ENCODE peak calls at places on chromosomes 11 and 22, in four cellular contexts. G is endodermal cell, M is SK-N-SH, A is kidney. J is an unnamed sample. For H3K4me1, the result is how much of the 10 kb centered on the place peaks cover.

GRCh38 chr22:46067159-46068111 is 82.9 kb upstream of the PPARA start:
- DNase-seq in G (no peak), M (no peak), A (peak), J (no peak)

GRCh38 chr11:12137005-12137690 is 26.8 kb downstream of the MICAL2 start:
- DNase-seq in G (no peak), M (no peak), A (no peak), J (no peak)

GRCh38 chr11:132623496-132623895 is 908.8 kb downstream of the OPCML start:
- DNase-seq in G (no peak), M (no peak), A (no peak), J (no peak)

GRCh38 chr22:26480611-26480932 is 3.0 kb downstream of the HPS4 start:
- DNase-seq in G (no peak), M (no peak), A (no peak), J (no peak)

GRCh38 chr22:44362249-44363040 is 49.7 kb upstream of the SHISAL1 start:
- DNase-seq in G (peak), M (no peak), A (peak), J (peak)

GRCh38 chr11:30172872-30173271 is 57.9 kb upstream of the FSHB start:
- DNase-seq in G (no peak), M (no peak), A (no peak), J (no peak)

GRCh38 chr11:73147771-73148681 is 5.9 kb upstream of the FCHSD2 start:
- DNase-seq in G (no peak), M (peak), A (peak), J (no peak)

GRCh38 chr11:10050561-10050960 is 243.5 kb downstream of the SBF2 start:
- DNase-seq in G (no peak), M (no peak), A (no peak), J (no peak)

GRCh38 chr11:75949023-75949672 is 134.1 kb downstream of the UVRAG start:
- DNase-seq in G (no peak), M (peak), A (no peak), J (no peak)

GRCh38 chr11:120527111-120527748 is 15.7 kb downstream of the GRIK4 start:
- DNase-seq in G (peak), M (peak), A (peak), J (no peak)
- TF ChIP-seq CTCF in G (peak), M (no peak), A (no peak), J (no peak)

DNA sequence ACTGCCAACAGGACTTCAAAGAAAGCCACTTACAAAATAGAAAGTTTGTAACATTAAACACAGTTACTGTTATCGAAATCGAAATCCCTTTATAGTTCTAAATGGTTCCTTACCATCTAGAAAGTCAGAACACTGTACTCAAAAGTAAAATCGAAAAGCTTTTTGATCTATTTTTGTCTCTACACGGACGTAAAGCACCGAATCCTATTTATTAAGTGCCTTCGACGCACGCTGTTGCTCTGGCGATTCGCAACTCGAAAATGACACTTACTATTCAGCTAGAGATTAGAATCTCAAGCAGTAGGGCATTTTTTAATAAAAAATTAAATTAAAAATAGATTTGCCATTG is 78.3 kb downstream of the LARGE1 start:
- DNase-seq in G (no peak), M (no peak), A (no peak), J (no peak)
- H3K4me1 ChIP-seq in G (under half), M (under half), A (under half), J (under half)

DNA sequence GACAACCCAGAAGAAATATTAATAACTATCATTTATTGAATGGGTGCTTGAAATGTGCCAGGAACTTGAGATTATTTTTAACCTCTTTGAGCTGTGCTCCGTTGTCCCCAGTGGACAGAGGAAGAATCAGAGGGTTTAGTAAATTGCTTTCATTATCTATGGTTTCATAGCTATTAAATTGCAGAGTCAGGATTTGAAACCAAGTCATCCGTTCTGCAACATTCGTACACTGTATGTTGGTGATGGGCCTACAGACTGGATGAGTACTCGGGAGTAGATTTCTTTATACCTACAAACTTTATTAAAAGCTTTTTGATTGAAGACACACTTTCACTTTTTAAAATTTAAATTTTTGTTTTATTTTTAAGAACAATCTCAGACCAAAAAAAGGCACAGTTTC is 4.9 kb downstream of the HSD17B12 start:
- DNase-seq in G (no peak), M (no peak), A (no peak), J (no peak)
- TF ChIP-seq CTCF in G (peak), M (peak), A (no peak), J (peak)

DNA sequence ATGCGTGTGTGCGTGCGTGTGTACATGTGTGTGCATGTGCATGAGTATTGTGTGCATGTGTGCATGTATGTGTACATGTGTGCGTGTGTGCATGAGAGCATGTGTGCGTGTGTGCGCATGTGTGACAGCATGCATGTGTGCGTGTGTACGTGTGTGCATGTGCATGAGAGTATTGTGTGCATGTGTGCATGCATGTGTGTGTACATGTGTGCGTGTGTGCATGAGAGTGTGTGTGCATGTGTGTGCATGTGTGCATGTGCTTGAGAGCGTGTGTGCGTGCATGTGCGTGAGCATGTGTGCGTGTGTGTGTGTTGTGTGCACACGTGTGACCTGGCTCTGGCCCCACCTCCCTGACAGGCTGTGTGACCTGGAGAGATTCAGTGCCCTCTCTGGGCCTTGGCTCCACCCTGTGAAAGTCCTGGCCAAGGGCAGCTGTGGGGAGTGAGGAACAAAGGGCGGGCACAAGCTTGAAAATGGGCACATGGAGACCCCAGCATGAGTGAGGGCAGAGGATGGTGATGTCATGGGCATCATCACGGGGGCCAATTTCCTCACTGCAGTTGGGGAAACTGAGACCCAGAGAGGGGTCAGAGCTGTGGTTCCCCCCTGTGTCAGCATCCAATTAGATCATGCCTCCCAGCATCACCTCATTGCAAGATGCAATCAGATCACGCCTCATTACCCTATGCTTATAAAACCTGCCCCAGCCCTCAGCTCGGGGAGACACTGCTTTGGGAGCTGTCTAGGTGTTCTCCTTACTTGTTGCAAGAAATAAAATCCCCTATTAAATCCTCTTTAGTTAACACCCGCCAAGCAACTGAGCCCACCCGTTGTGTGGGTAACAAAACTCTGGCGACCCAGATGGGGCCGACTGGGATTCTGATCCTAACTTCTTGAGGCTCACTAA is 643 bp downstream of the ACY3 start:
- DNase-seq in G (peak), M (no peak), A (peak), J (no peak)
- H3K4me1 ChIP-seq in G (under half), M (under half), A (under half), J (under half)

GRCh38 chr11:63670738-63671321 is 346 bp downstream of the ATL3 start:
- DNase-seq in G (peak), M (peak), A (no peak), J (no peak)
- TF ChIP-seq CTCF in G (peak), M (peak), A (peak), J (peak)

DNA sequence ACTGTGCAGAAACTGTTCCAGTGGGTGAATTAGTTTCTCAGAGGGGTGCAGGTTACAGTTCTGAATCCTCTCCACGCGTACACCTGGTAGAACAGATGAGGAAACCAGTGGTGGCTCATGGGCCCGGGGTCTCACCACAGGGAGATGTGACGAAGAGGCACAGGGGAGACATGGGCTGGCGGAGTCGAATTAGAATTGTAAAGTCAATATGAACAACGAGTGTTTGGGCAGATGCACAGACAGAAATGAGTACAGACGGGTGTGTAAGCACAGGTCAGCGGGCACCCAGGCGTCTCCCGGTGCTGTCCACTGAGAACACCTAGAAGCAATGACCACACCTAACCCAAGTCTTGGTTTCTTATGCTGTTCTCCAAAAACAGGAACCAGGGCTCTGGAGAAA is 41.8 kb downstream of the GNB1L start:
- DNase-seq in G (peak), M (no peak), A (peak), J (no peak)
- H3K4me1 ChIP-seq in G (under half), M (under half), A (under half), J (under half)

GRCh38 chr22:36512333-36512732 is 5.5 kb upstream of the FOXRED2 start:
- DNase-seq in G (no peak), M (no peak), A (peak), J (no peak)

GRCh38 chr22:36506637-36507517 is at the start of gene FOXRED2:
- DNase-seq in G (peak), M (peak), A (peak), J (peak)

GRCh38 chr22:36510384-36510783 is 3.5 kb upstream of the FOXRED2 start:
- DNase-seq in G (no peak), M (no peak), A (peak), J (no peak)

GRCh38 chr22:36507518-36508010 is 724 bp upstream of the FOXRED2 start:
- DNase-seq in G (no peak), M (no peak), A (peak), J (no peak)

DNA sequence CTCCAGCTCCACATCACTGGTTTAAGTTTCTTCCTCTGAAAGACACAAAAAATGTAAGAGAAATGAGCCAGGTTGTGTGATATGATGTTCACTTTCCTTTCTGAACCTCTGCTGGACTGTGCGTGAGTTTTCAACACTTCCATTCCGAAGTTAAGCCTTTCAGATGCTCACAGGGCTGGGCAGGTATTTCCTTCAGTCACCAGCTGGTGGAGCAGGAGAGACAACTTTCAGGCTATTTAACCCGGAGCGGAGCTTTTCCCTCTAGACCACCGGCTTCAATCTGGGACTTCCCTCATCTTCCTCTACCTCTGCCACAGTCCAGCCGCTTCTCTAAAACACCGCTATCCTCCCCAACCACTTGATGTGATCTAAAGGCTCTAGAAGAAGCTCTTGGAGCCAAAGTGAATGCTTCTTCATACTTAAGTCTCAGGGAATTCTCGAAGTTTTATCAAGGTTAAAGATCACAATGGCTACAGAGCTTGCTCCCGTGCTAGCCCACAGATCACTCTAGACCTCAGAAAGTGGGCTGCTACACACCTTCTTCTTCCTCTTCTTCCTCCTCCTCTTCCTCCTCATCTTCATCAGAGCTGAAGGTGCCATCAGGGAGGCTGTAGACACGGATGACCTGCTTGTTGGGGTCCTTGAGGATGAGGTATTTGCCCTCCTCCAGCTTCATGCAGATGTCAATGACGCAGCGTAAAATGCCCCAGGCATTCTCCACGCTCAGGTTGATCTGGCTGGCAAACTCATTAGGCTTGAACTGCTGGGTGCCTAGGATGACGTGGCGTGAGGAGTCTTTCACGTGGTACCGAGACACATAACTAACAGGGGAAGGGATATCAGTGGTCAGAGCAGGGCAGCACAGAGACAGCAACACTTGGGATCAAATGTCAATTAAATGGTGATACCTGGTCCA is 4.4 kb upstream of the FOXRED2 start:
- DNase-seq in G (peak), M (peak), A (peak), J (no peak)
- TF ChIP-seq CTCF in G (peak), M (peak), A (peak), J (peak)

GRCh38 chr11:57426754-57427691 is at the start of gene SLC43A3:
- DNase-seq in G (peak), M (peak), A (peak), J (no peak)
- H3K4me1 ChIP-seq in G (under half), M (under half), A (under half), J (under half)

DNA sequence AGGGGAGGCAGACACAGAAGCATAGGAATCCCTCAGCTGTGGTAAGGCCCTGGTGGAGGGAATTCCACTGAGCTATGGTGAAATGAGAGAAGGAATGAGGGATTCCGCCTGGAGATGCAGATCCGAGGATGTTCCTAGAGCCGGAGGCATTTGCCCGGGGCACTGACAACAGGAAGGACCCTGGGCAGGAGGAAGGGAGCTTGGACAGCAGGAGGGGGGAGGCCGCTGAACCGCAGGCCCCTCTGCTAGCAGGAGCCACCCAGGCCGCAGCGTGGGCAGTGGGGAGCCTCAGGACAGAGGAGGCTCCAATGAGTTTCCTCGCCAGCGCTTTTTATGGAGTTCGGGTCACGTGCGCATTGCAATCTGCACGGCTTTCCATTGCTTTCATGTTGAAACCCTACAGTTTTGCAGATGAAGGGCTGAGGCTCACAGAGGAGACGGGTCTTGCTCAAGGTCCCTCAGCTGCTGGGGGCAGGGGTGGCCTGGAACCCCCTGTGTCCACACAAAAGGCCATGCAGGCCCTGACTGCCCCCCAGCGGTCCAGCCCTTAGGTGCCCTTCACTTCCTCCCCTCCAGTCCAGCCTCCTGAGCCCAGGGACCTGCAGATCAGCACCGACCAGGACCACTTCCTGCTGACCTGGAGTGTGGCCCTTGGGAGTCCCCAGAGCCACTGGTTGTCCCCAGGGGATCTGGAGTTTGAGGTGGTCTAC is 15.6 kb downstream of the CSF2RB start:
- DNase-seq in G (peak), M (no peak), A (no peak), J (no peak)
- TF ChIP-seq CTCF in G (no peak), M (no peak), A (no peak), J (no peak)

GRCh38 chr11:86698634-86699033 is 26.2 kb upstream of the ME3 start:
- DNase-seq in G (no peak), M (no peak), A (no peak), J (no peak)

GRCh38 chr11:86703992-86704391 is 31.6 kb upstream of the ME3 start:
- DNase-seq in G (no peak), M (no peak), A (no peak), J (no peak)

GRCh38 chr11:86699036-86699791 is 26.8 kb upstream of the ME3 start:
- DNase-seq in G (no peak), M (no peak), A (no peak), J (no peak)

GRCh38 chr11:86704710-86705109 is 32.3 kb upstream of the ME3 start:
- DNase-seq in G (no peak), M (no peak), A (no peak), J (no peak)

DNA sequence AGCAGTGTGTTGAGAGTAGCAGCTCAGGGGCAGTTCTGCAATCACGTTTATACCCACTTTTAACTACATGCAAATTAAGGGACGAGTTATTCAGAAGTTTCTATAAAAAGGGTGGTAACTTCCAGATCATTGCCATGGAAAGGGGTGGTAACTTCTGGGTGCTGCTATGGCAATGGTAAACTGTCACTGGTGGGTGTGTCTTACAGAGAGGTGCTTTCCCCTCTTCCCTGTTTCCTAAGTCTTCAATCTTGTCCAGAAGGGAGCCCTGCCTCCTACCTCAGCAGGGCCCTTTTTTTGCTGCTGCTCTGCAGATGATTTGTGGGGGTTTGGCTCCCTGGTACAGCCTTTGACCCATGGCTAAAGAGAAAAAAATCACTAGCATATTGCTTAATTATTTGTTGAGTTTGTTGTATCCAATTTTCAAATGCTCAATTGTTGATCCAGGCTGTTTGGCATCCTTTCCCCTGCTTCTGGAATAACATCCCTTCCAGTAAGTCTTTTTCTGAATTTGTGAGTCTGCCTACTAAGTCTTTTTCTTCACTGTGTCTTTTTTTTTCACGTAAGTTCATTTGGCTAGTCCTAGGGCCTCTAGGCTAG is 30.1 kb upstream of the ME3 start:
- DNase-seq in G (no peak), M (no peak), A (no peak), J (no peak)
- H3K4me1 ChIP-seq in G (under half), M (under half), A (under half), J (under half)

J was measured in RWPE2.